ENCODE peak calls at places on chromosomes 7 and 10, in four cellular contexts. One of them, this sample, is unnamed.

GRCh38 chr7:143906176-143906575 is 4.2 kb upstream of the TCAF1 start:
- DNase-seq in activated CD8-positive, alpha-beta memory T cell treated with anti-CD3 and anti-CD28 coated beads, Interleukin-2, amount 10 ng/mL, durations not matched to agents 7 days and 5 days: no peak
- DNase-seq in adipocyte: no peak
- DNase-seq in breast epithelium: no peak
- DNase-seq in this sample: no peak

GRCh38 chr7:138979226-138979979 is 1.8 kb downstream of the KIAA1549 start:
- DNase-seq in breast epithelium: no peak
- DNase-seq in activated CD8-positive, alpha-beta memory T cell treated with anti-CD3 and anti-CD28 coated beads, Interleukin-2, amount 10 ng/mL, durations not matched to agents 7 days and 5 days: no peak
- DNase-seq in adipocyte: peak; percentile 25
- DNase-seq in this sample: no peak

GRCh38 chr10:116849271-116850057 is at the start of gene ENO4:
- DNase-seq in breast epithelium: peak; percentile 85
- DNase-seq in adipocyte: peak; percentile 90
- DNase-seq in activated CD8-positive, alpha-beta memory T cell treated with anti-CD3 and anti-CD28 coated beads, Interleukin-2, amount 10 ng/mL, durations not matched to agents 7 days and 5 days: no peak
- DNase-seq in this sample: peak; percentile 77

GRCh38 chr7:2980406-2981102 is 63.1 kb downstream of the CARD11 start:
- DNase-seq in activated CD8-positive, alpha-beta memory T cell treated with anti-CD3 and anti-CD28 coated beads, Interleukin-2, amount 10 ng/mL, durations not matched to agents 7 days and 5 days: no peak
- DNase-seq in adipocyte: no peak
- DNase-seq in breast epithelium: no peak
- DNase-seq in this sample: no peak

GRCh38 chr7:47456210-47456955 is 125.5 kb downstream of the TNS3 start:
- DNase-seq in breast epithelium: no peak
- DNase-seq in adipocyte: no peak
- DNase-seq in activated CD8-positive, alpha-beta memory T cell treated with anti-CD3 and anti-CD28 coated beads, Interleukin-2, amount 10 ng/mL, durations not matched to agents 7 days and 5 days: no peak
- DNase-seq in this sample: no peak

GRCh38 chr7:7100432-7100849 is 81.9 kb upstream of the C1GALT1 start:
- DNase-seq in activated CD8-positive, alpha-beta memory T cell treated with anti-CD3 and anti-CD28 coated beads, Interleukin-2, amount 10 ng/mL, durations not matched to agents 7 days and 5 days: no peak
- DNase-seq in breast epithelium: no peak
- DNase-seq in adipocyte: no peak
- DNase-seq in this sample: no peak

GRCh38 chr7:127187740-127188139 is 65.0 kb downstream of the GRM8 start:
- DNase-seq in breast epithelium: no peak
- DNase-seq in activated CD8-positive, alpha-beta memory T cell treated with anti-CD3 and anti-CD28 coated beads, Interleukin-2, amount 10 ng/mL, durations not matched to agents 7 days and 5 days: no peak
- DNase-seq in adipocyte: no peak
- DNase-seq in this sample: no peak

GRCh38 chr10:74334221-74334620 is 183.2 kb downstream of the ADK start:
- DNase-seq in breast epithelium: no peak
- DNase-seq in adipocyte: no peak
- DNase-seq in activated CD8-positive, alpha-beta memory T cell treated with anti-CD3 and anti-CD28 coated beads, Interleukin-2, amount 10 ng/mL, durations not matched to agents 7 days and 5 days: no peak
- DNase-seq in this sample: no peak

GRCh38 chr7:76069238-76069638 is 21.3 kb downstream of the MDH2 start:
- DNase-seq in adipocyte: peak; percentile 78
- DNase-seq in breast epithelium: peak; percentile 79
- DNase-seq in activated CD8-positive, alpha-beta memory T cell treated with anti-CD3 and anti-CD28 coated beads, Interleukin-2, amount 10 ng/mL, durations not matched to agents 7 days and 5 days: no peak
- DNase-seq in this sample: no peak

GRCh38 chr10:97406064-97406463 is 4.9 kb upstream of the RRP12 start:
- DNase-seq in adipocyte: no peak
- DNase-seq in breast epithelium: no peak
- DNase-seq in activated CD8-positive, alpha-beta memory T cell treated with anti-CD3 and anti-CD28 coated beads, Interleukin-2, amount 10 ng/mL, durations not matched to agents 7 days and 5 days: no peak
- DNase-seq in this sample: no peak

GRCh38 chr10:30587522-30588031 is 42.0 kb downstream of the LYZL2 start:
- DNase-seq in activated CD8-positive, alpha-beta memory T cell treated with anti-CD3 and anti-CD28 coated beads, Interleukin-2, amount 10 ng/mL, durations not matched to agents 7 days and 5 days: no peak
- DNase-seq in adipocyte: no peak
- DNase-seq in breast epithelium: no peak
- DNase-seq in this sample: no peak

GRCh38 chr10:5297466-5297865 is 67.3 kb upstream of the UCN3 start:
- DNase-seq in adipocyte: peak; percentile 52
- DNase-seq in activated CD8-positive, alpha-beta memory T cell treated with anti-CD3 and anti-CD28 coated beads, Interleukin-2, amount 10 ng/mL, durations not matched to agents 7 days and 5 days: peak; percentile 73
- DNase-seq in breast epithelium: no peak
- DNase-seq in this sample: no peak

GRCh38 chr7:107446531-107446930 is 23.3 kb upstream of the GPR22 start:
- DNase-seq in adipocyte: no peak
- DNase-seq in activated CD8-positive, alpha-beta memory T cell treated with anti-CD3 and anti-CD28 coated beads, Interleukin-2, amount 10 ng/mL, durations not matched to agents 7 days and 5 days: peak; percentile 43
- DNase-seq in breast epithelium: no peak
- DNase-seq in this sample: no peak

GRCh38 chr10:75853085-75853484 is 421.7 kb downstream of the LRMDA start:
- DNase-seq in activated CD8-positive, alpha-beta memory T cell treated with anti-CD3 and anti-CD28 coated beads, Interleukin-2, amount 10 ng/mL, durations not matched to agents 7 days and 5 days: no peak
- DNase-seq in adipocyte: peak; percentile 1
- DNase-seq in breast epithelium: no peak
- DNase-seq in this sample: no peak

GRCh38 chr10:121084029-121084674 is 233.0 kb downstream of the WDR11 start:
- DNase-seq in breast epithelium: no peak
- DNase-seq in adipocyte: no peak
- DNase-seq in activated CD8-positive, alpha-beta memory T cell treated with anti-CD3 and anti-CD28 coated beads, Interleukin-2, amount 10 ng/mL, durations not matched to agents 7 days and 5 days: no peak
- DNase-seq in this sample: no peak

GRCh38 chr7:726084-726853 is at the start of gene DNAAF5:
- DNase-seq in adipocyte: peak; percentile 94
- DNase-seq in breast epithelium: peak; percentile 79
- DNase-seq in activated CD8-positive, alpha-beta memory T cell treated with anti-CD3 and anti-CD28 coated beads, Interleukin-2, amount 10 ng/mL, durations not matched to agents 7 days and 5 days: peak; percentile 91
- DNase-seq in this sample: peak; percentile 73

GRCh38 chr10:15123749-15124184 is 26.6 kb downstream of the RPP38 start:
- DNase-seq in activated CD8-positive, alpha-beta memory T cell treated with anti-CD3 and anti-CD28 coated beads, Interleukin-2, amount 10 ng/mL, durations not matched to agents 7 days and 5 days: no peak
- DNase-seq in breast epithelium: no peak
- DNase-seq in adipocyte: peak; percentile 68
- DNase-seq in this sample: no peak

GRCh38 chr10:12264204-12264908 is 68.4 kb downstream of the CDC123 start:
- DNase-seq in breast epithelium: peak; percentile 72
- DNase-seq in adipocyte: peak; percentile 88
- DNase-seq in activated CD8-positive, alpha-beta memory T cell treated with anti-CD3 and anti-CD28 coated beads, Interleukin-2, amount 10 ng/mL, durations not matched to agents 7 days and 5 days: peak; percentile 70
- DNase-seq in this sample: peak; percentile 55

GRCh38 chr10:26211781-26212444 is 4.7 kb upstream of the GAD2 start:
- DNase-seq in activated CD8-positive, alpha-beta memory T cell treated with anti-CD3 and anti-CD28 coated beads, Interleukin-2, amount 10 ng/mL, durations not matched to agents 7 days and 5 days: no peak
- DNase-seq in breast epithelium: no peak
- DNase-seq in adipocyte: no peak
- DNase-seq in this sample: no peak

GRCh38 chr7:151658778-151659177 is 139.1 kb upstream of the RHEB start:
- DNase-seq in activated CD8-positive, alpha-beta memory T cell treated with anti-CD3 and anti-CD28 coated beads, Interleukin-2, amount 10 ng/mL, durations not matched to agents 7 days and 5 days: no peak
- DNase-seq in breast epithelium: no peak
- DNase-seq in adipocyte: peak; percentile 19
- DNase-seq in this sample: no peak

GRCh38 chr10:127922675-127923366 is 15.9 kb downstream of the PTPRE start:
- DNase-seq in activated CD8-positive, alpha-beta memory T cell treated with anti-CD3 and anti-CD28 coated beads, Interleukin-2, amount 10 ng/mL, durations not matched to agents 7 days and 5 days: no peak
- DNase-seq in adipocyte: no peak
- DNase-seq in breast epithelium: no peak
- DNase-seq in this sample: no peak

GRCh38 chr7:158957921-158958471 is 101.6 kb downstream of the DYNC2I1 start:
- DNase-seq in breast epithelium: peak; percentile 72
- DNase-seq in activated CD8-positive, alpha-beta memory T cell treated with anti-CD3 and anti-CD28 coated beads, Interleukin-2, amount 10 ng/mL, durations not matched to agents 7 days and 5 days: peak; percentile 59
- DNase-seq in adipocyte: no peak
- DNase-seq in this sample: no peak

GRCh38 chr10:7423521-7423920 is 12.7 kb upstream of the SFMBT2 start:
- DNase-seq in activated CD8-positive, alpha-beta memory T cell treated with anti-CD3 and anti-CD28 coated beads, Interleukin-2, amount 10 ng/mL, durations not matched to agents 7 days and 5 days: no peak
- DNase-seq in breast epithelium: no peak
- DNase-seq in adipocyte: no peak
- DNase-seq in this sample: no peak

GRCh38 chr10:48603421-48604038 is 1.3 kb downstream of the ARHGAP22 start:
- DNase-seq in adipocyte: no peak
- DNase-seq in activated CD8-positive, alpha-beta memory T cell treated with anti-CD3 and anti-CD28 coated beads, Interleukin-2, amount 10 ng/mL, durations not matched to agents 7 days and 5 days: peak; percentile 34
- DNase-seq in breast epithelium: no peak
- DNase-seq in this sample: no peak

GRCh38 chr10:79427965-79428364 is 17.5 kb downstream of the ZCCHC24 start:
- DNase-seq in activated CD8-positive, alpha-beta memory T cell treated with anti-CD3 and anti-CD28 coated beads, Interleukin-2, amount 10 ng/mL, durations not matched to agents 7 days and 5 days: no peak
- DNase-seq in breast epithelium: no peak
- DNase-seq in adipocyte: no peak
- DNase-seq in this sample: no peak

GRCh38 chr7:82384051-82384464 is 59.5 kb downstream of the CACNA2D1 start:
- DNase-seq in adipocyte: no peak
- DNase-seq in breast epithelium: no peak
- DNase-seq in activated CD8-positive, alpha-beta memory T cell treated with anti-CD3 and anti-CD28 coated beads, Interleukin-2, amount 10 ng/mL, durations not matched to agents 7 days and 5 days: no peak
- DNase-seq in this sample: no peak

GRCh38 chr10:122954731-122955050 is 664 bp upstream of the C10orf88 start:
- DNase-seq in breast epithelium: no peak
- DNase-seq in adipocyte: no peak
- DNase-seq in activated CD8-positive, alpha-beta memory T cell treated with anti-CD3 and anti-CD28 coated beads, Interleukin-2, amount 10 ng/mL, durations not matched to agents 7 days and 5 days: no peak
- DNase-seq in this sample: no peak

GRCh38 chr10:131997366-131998049 is 15.8 kb upstream of the BNIP3 start:
- DNase-seq in adipocyte: peak; percentile 98
- DNase-seq in breast epithelium: peak; percentile 88
- DNase-seq in activated CD8-positive, alpha-beta memory T cell treated with anti-CD3 and anti-CD28 coated beads, Interleukin-2, amount 10 ng/mL, durations not matched to agents 7 days and 5 days: no peak
- DNase-seq in this sample: no peak

GRCh38 chr10:5504146-5505072 is 5.0 kb upstream of the CALML5 start:
- DNase-seq in breast epithelium: peak; percentile 41
- DNase-seq in activated CD8-positive, alpha-beta memory T cell treated with anti-CD3 and anti-CD28 coated beads, Interleukin-2, amount 10 ng/mL, durations not matched to agents 7 days and 5 days: no peak
- DNase-seq in adipocyte: no peak
- DNase-seq in this sample: no peak